ENCODE peak calls at places on chromosomes 12 and 14, in five cellular contexts. X, I, Y, Z and J are unnamed samples. For H3K27me3 and H3K4me1, the result is how much of the 10 kb centered on the place peaks cover.

GRCh38 chr12:81627336-81628189 is 131.6 kb downstream of the PPFIA2 start:
- DNase-seq in X (peak), I (peak), Y (peak), Z (no peak), J (no peak)

GRCh38 chr14:103186241-103186835 is 63.1 kb downstream of the TNFAIP2 start:
- DNase-seq in X (no peak), I (no peak), Y (no peak), Z (no peak), J (no peak)

GRCh38 chr14:61454545-61454944 is 133.2 kb downstream of the PRKCH start:
- DNase-seq in X (peak), I (no peak), Y (no peak), Z (no peak), J (peak)

GRCh38 chr12:112466011-112466422 is 47.3 kb downstream of the PTPN11 start:
- DNase-seq in X (no peak), I (no peak), Y (no peak), Z (no peak), J (no peak)

GRCh38 chr14:96037891-96038557 is 1.1 kb upstream of the C14orf132 start:
- DNase-seq in X (no peak), I (peak), Y (no peak), Z (peak), J (peak)

GRCh38 chr14:99568567-99569560 is 35.1 kb downstream of the CCDC85C start:
- DNase-seq in X (peak), I (no peak), Y (peak), Z (no peak), J (no peak)

GRCh38 chr12:51218607-51219161 is 822 bp upstream of the POU6F1 start:
- DNase-seq in X (peak), I (no peak), Y (no peak), Z (no peak), J (no peak)

GRCh38 chr12:6450091-6450868 is 1.6 kb upstream of the TAPBPL start:
- DNase-seq in X (no peak), I (no peak), Y (no peak), Z (no peak), J (no peak)

GRCh38 chr14:24674204-24674970 is 40.4 kb upstream of the GZMB start:
- DNase-seq in X (no peak), I (no peak), Y (no peak), Z (no peak), J (no peak)

GRCh38 chr14:104561124-104561531 is 18.4 kb upstream of the C14orf180 start:
- DNase-seq in X (no peak), I (no peak), Y (no peak), Z (no peak), J (peak)

GRCh38 chr14:33949051-33950037 is 1.5 kb downstream of the EGLN3 start:
- DNase-seq in X (no peak), I (no peak), Y (no peak), Z (no peak), J (no peak)

GRCh38 chr12:1590083-1590979 is 4.0 kb downstream of the FBXL14 start:
- DNase-seq in X (peak), I (peak), Y (peak), Z (peak), J (no peak)

GRCh38 chr12:124863409-124864325 is at the start of gene SCARB1:
- DNase-seq in X (peak), I (peak), Y (peak), Z (peak), J (peak)

GRCh38 chr12:49545815-49546214 is 7.0 kb downstream of the KCNH3 start:
- DNase-seq in X (no peak), I (no peak), Y (no peak), Z (no peak), J (no peak)

GRCh38 chr14:91406982-91407381 is 10.6 kb downstream of the CCDC88C start:
- DNase-seq in X (no peak), I (no peak), Y (no peak), Z (no peak), J (no peak)

GRCh38 chr12:57010627-57011224 is 4.4 kb upstream of the ZBTB39 start:
- DNase-seq in X (no peak), I (no peak), Y (no peak), Z (no peak), J (no peak)

GRCh38 chr12:82688035-82688501 is 1.4 kb downstream of the TMTC2 start:
- DNase-seq in X (no peak), I (peak), Y (no peak), Z (no peak), J (no peak)

GRCh38 chr12:76636141-76636692 is 76.6 kb upstream of the OSBPL8 start:
- DNase-seq in X (no peak), I (peak), Y (peak), Z (no peak), J (no peak)

GRCh38 chr12:57242329-57242690 is 8.7 kb downstream of the STAC3 start:
- DNase-seq in X (no peak), I (no peak), Y (no peak), Z (no peak), J (peak)

GRCh38 chr12:42109031-42109430 is 35.6 kb downstream of the GXYLT1 start:
- DNase-seq in X (no peak), I (no peak), Y (no peak), Z (no peak), J (no peak)

GRCh38 chr12:48995061-48995879 is 3.9 kb downstream of the DDN start:
- DNase-seq in X (peak), I (peak), Y (peak), Z (peak), J (peak)

GRCh38 chr12:19223018-19223417 is 93.5 kb downstream of the PLEKHA5 start:
- DNase-seq in X (no peak), I (no peak), Y (no peak), Z (no peak), J (no peak)

GRCh38 chr12:88472248-88472647 is 108.0 kb downstream of the KITLG start:
- DNase-seq in X (no peak), I (no peak), Y (peak), Z (no peak), J (no peak)

GRCh38 chr12:131088701-131089525 is 135.2 kb downstream of the ADGRD1 start:
- DNase-seq in X (no peak), I (no peak), Y (no peak), Z (peak), J (no peak)

GRCh38 chr12:95571369-95571768 is 20.1 kb upstream of the USP44 start:
- DNase-seq in X (no peak), I (no peak), Y (no peak), Z (no peak), J (no peak)
- H3K27me3 ChIP-seq in X (under half), I (under half), Y (under half), Z (under half), J (under half)

DNA sequence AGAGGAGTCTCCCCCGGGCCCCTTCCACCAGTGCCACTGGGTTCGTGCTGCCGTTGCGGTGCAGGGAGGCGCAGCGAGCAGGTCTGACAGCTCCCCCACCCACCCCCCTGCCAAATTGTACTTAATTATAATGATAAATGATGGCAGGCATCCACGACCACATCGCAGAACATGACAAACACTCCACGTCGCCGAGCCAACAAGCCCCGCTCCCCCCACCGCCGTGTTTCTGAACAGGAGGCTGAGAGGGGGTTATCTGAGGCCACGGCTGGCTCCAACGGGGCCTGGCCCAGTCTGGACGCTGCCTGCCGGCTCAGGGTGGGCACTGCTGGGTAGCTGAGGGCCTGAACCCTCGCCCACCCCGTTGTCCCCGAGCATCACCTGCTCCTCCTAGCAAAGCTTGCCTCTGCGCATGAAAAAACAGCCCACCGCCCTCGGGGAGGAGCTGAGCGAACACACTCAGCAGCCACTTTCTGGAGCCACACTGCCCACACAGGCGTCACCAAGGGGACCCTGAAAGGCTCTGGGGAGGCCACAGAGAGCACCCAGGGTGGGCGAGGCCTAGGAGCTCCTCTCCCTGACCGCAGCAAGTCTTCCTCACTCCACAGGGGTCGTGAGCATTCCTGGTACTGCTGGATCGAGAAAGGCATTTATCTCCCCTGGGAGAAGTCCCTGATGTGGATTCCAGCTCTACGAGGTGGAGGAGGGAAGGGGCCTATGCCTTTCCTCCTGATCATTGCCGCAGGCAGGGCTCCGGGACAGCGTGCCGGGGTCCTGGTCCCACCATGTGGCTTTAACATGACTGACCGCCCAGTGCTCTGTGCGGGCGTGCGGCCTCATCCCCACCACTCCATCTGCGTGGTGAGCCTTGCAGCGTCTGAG is 35.4 kb upstream of the DIO3 start:
- DNase-seq in X (peak), I (no peak), Y (no peak), Z (no peak), J (no peak)
- H3K4me1 ChIP-seq in X (under half), I (under half), Y (under half), Z (under half), J (under half)

GRCh38 chr14:94387051-94388026 is 1.1 kb downstream of the SERPINA1 start:
- DNase-seq in X (no peak), I (no peak), Y (no peak), Z (no peak), J (no peak)

GRCh38 chr14:94389731-94390371 is 1.4 kb upstream of the SERPINA1 start:
- DNase-seq in X (no peak), I (no peak), Y (no peak), Z (no peak), J (no peak)

GRCh38 chr14:94386085-94387031 is 2.0 kb downstream of the SERPINA1 start:
- DNase-seq in X (no peak), I (no peak), Y (no peak), Z (no peak), J (no peak)

GRCh38 chr14:94388896-94389469 is 581 bp upstream of the SERPINA1 start:
- DNase-seq in X (no peak), I (no peak), Y (no peak), Z (no peak), J (no peak)

GRCh38 chr14:94388027-94388895 is at the start of gene SERPINA1:
- DNase-seq in X (no peak), I (peak), Y (peak), Z (no peak), J (no peak)
- H3K27ac ChIP-seq in X (no peak), I (peak), Y (no peak), Z (no peak), J (no peak)

DNA sequence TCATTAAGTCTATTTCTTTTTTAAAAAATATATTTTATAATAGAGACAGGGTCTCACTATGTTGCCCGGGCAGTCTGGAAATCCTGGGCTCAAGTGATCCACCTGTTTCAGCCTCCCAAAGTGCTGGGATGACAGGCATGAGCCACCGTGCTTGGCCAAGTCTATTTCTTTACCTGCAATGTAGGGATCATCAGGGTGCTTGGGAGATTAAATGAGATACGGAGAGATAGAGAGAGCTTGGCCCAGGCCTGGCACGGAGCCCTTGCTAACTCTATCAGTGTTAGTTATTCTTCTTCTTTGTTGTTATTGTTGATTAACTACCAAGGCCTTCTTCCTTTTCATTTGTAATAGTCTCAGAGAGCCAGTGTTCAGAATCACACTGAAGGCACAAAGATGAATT is 3.1 kb downstream of the CABP1 start:
- DNase-seq in X (no peak), I (no peak), Y (no peak), Z (no peak), J (no peak)
- H3K27me3 ChIP-seq in X (half or more), I (under half), Y (half or more), Z (under half), J (under half)

DNA sequence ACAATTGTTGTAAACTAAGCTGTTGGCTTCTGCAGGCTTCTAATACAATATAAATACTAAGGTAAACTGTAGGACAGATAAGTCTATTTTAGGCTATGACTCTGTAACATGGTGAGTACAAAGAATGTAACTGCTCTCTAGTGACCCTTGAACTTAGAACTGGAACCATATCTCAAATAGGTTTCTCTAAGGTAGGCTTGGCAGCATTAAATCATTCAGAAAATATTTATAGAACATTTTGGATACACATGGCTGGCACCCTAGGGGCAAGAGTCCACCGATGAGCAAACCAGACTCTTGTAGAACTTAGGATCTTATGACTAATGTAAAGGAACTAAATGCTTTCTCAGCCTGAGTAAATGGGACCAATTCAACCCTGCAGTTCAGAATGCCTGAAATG is 19.4 kb upstream of the SLC25A3 start:
- DNase-seq in X (peak), I (peak), Y (no peak), Z (no peak), J (no peak)
- H3K4me1 ChIP-seq in X (under half), I (under half), Y (under half), Z (under half), J (under half)

DNA sequence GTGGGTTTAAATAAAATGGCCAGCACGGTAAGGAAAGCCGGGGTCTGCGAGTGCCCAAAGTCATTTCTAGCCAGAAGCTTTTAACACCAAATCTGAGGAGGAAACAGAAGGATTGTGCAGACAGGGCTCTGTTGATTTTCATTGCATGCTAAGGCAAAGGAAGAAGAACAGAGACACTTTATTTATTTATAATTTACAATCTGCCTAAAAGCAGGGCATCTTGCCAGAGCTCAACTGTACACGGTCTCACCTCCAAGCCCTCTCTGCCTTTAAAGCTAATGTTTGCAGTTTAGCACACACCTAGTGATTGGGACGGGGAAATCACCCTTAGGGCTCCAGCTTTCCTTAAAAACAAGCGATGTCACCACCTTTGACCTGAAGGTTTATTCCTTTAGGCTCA is 4.0 kb downstream of the KCNA5 start:
- DNase-seq in X (no peak), I (no peak), Y (no peak), Z (no peak), J (no peak)
- H3K27ac ChIP-seq in X (no peak), I (no peak), Y (no peak), Z (peak), J (no peak)

DNA sequence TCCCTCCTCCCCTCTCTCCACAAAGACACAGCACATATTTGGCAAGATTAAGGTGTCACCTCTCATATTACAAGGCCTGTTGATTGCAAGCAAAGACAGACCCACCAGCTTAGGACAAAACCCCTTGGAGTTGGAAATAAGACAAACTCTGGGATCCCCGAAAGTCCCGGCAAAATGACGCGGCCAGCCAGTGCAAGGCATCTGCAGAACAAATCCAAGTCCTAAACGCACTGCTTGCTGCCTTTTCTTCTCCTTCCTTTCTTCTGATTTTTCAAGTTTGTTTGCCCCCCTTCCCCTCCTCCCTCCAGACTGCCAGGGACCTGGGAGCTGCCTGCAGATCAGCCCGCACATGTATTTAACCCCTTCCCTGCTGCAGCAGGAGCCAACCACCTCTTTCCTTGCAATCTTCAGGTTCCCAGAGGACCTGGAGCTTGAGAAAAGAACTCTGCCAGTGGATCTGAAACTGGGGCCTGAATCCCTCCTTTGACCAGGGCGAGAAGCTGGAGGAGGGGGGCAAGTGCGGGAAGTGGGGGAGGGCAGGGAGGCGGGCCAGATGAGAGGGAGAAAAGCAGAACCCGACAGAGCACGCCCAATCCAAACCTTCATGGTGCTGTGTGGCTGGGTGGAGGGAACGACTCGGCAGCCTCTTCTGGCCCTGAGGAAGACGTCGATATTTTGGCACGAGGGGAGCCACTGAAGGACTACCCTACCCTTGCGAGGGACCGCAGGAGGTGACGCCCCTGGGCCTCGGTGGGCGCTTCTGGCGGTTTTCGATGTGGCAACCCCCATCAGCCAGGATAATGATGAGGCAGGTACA is 2.0 kb upstream of the NTF3 start:
- DNase-seq in X (peak), I (no peak), Y (no peak), Z (no peak), J (no peak)
- H3K27me3 ChIP-seq in X (under half), I (under half), Y (under half), Z (under half), J (under half)

DNA sequence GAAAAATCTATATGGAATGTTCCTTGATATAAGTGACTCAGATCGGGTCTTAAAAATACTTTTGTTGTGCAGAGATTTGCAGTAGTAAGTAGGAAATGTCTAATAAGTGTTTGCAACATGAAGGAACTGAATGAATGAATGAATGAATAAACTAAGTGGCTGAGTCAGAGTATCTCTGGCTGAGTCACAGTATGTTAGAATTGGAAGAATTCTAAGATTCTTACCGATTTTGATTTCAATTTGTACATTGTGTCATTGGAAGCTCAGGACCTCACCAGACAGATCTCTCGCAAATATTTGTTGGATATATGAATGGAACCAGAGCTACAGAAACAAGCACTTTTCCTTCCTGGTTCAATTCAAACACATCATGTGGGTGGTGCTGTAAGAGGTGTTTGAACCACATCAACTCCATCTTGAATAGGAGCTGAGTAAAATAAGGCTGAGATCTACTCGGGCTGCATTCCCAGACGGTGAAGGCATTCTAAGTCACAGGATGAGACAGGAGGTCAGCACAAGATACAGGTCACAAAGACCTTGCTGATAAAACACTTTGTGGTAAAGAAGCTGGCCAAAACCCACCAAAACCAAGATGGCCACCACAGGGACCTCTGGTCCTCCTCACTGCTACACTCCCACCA is 123.9 kb upstream of the FOXN3 start:
- DNase-seq in X (no peak), I (peak), Y (peak), Z (no peak), J (no peak)
- H3K4me1 ChIP-seq in X (under half), I (under half), Y (under half), Z (under half), J (under half)

GRCh38 chr12:4866288-4866687 is 43.4 kb upstream of the KCNA1 start:
- DNase-seq in X (no peak), I (no peak), Y (no peak), Z (no peak), J (no peak)

GRCh38 chr12:4864575-4864974 is 45.1 kb upstream of the KCNA1 start:
- DNase-seq in X (no peak), I (no peak), Y (no peak), Z (no peak), J (no peak)

GRCh38 chr12:4859478-4860210 is 50.1 kb upstream of the KCNA1 start:
- DNase-seq in X (peak), I (no peak), Y (no peak), Z (no peak), J (no peak)

GRCh38 chr12:4865246-4865645 is 44.5 kb upstream of the KCNA1 start:
- DNase-seq in X (no peak), I (no peak), Y (no peak), Z (no peak), J (no peak)

DNA sequence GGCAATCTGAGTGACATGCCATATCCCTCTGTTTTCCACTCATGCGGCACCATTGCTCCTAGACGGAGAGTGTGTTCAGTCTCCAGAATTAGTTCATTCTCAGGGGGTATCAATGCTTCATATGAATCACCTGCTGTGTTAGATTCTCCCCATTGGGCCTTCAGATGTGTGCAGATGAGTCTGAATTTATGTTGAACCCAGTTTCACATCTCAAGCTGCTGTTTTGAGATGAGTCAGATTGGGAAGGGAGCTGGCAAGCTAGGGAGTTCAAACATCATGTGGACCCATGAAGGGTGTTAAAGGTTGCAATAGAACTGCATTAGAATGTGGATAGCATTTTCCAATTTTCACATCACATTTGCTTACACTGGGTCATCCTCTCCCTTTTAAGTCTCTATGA is 46.9 kb upstream of the KCNA1 start:
- DNase-seq in X (no peak), I (no peak), Y (no peak), Z (no peak), J (no peak)
- H3K27ac ChIP-seq in X (no peak), I (no peak), Y (no peak), Z (no peak), J (no peak)